ENCODE peak calls at places on chromosomes 1 and 21, in four cellular contexts. F, I, E and T are unnamed samples.

GRCh38 chr1:233300326-233300725 is 4.8 kb upstream of the PCNX2 start:
- DNase-seq in F (no peak), I (no peak), E (no peak), T (no peak)

GRCh38 chr1:6348511-6349191 is 44.9 kb downstream of the ACOT7 start:
- DNase-seq in F (no peak), I (no peak), E (peak; percentile 48), T (no peak)

GRCh38 chr1:80054129-80054528 is 1047.6 kb upstream of the ADGRL4 start:
- DNase-seq in F (no peak), I (no peak), E (no peak), T (peak; percentile 71)

GRCh38 chr1:58781541-58782307 is 2.1 kb downstream of the JUN start:
- DNase-seq in F (peak; percentile 78), I (peak; percentile 20), E (peak; percentile 68), T (peak; percentile 80)

GRCh38 chr1:232856556-232856955 is 51.3 kb downstream of the MAP10 start:
- DNase-seq in F (no peak), I (no peak), E (no peak), T (no peak)

GRCh38 chr21:34027727-34028461 is 45.5 kb upstream of the MRPS6 start:
- DNase-seq in F (no peak), I (no peak), E (peak; percentile 73), T (peak; percentile 55)

GRCh38 chr1:115133440-115133839 is 44.1 kb upstream of the TSPAN2 start:
- DNase-seq in F (no peak), I (no peak), E (no peak), T (peak; percentile 24)

GRCh38 chr1:185560760-185561159 is 173.4 kb upstream of the HMCN1 start:
- DNase-seq in F (no peak), I (no peak), E (no peak), T (no peak)

GRCh38 chr1:23727362-23727811 is 15.9 kb upstream of the ELOA start:
- DNase-seq in F (no peak), I (no peak), E (no peak), T (peak; percentile 72)

GRCh38 chr1:93591833-93592635 is 89.6 kb downstream of the BCAR3 start:
- DNase-seq in F (peak; percentile 73), I (no peak), E (peak; percentile 96), T (peak; percentile 90)

GRCh38 chr1:81800741-81801031 is at the start of gene ADGRL2:
- DNase-seq in F (peak; percentile 66), I (peak; percentile 63), E (no peak), T (peak; percentile 80)

GRCh38 chr1:22780696-22781095 is 70.1 kb downstream of the EPHB2 start:
- DNase-seq in F (no peak), I (peak; percentile 36), E (peak; percentile 45), T (no peak)

GRCh38 chr1:234925440-234926251 is 203.0 kb downstream of the TOMM20 start:
- DNase-seq in F (no peak), I (peak; percentile 75), E (peak; percentile 27), T (peak; percentile 87)

GRCh38 chr1:35925741-35926140 is 5.2 kb upstream of the AGO3 start:
- DNase-seq in F (no peak), I (no peak), E (no peak), T (no peak)

GRCh38 chr1:35371506-35371905 is 103.0 kb downstream of the ZMYM4 start:
- DNase-seq in F (no peak), I (no peak), E (no peak), T (no peak)

GRCh38 chr1:177748080-177748801 is 221.6 kb downstream of the SEC16B start:
- DNase-seq in F (no peak), I (no peak), E (no peak), T (no peak)

GRCh38 chr1:37797750-37798345 is 4.2 kb downstream of the MANEAL start:
- DNase-seq in F (no peak), I (no peak), E (no peak), T (no peak)

GRCh38 chr1:168861421-168862023 is 132.5 kb upstream of the DPT start:
- DNase-seq in F (no peak), I (no peak), E (peak; percentile 38), T (no peak)